ENCODE peak calls at places on chromosomes 12 and 14, in six cellular contexts. U is pancreas, W is thoracic aorta, K is AG10803, B is B cell, S is fibroblast of pulmonary artery. X is an unnamed sample.

GRCh38 chr14:33578461-33579216 is 372.2 kb downstream of the EGLN3 start:
- DNase-seq in S (no peak), U (no peak), K (no peak), W (no peak), B (no peak), X (no peak)

GRCh38 chr12:112116232-112117060 is 7.9 kb upstream of the NAA25 start:
- DNase-seq in K (peak; percentile 55), U (peak; percentile 76), B (no peak), W (no peak), S (peak; percentile 88), X (no peak)

GRCh38 chr12:94762259-94762942 is 112.0 kb upstream of the TMCC3 start:
- DNase-seq in S (peak; percentile 17), K (no peak), U (no peak), B (no peak), W (no peak), X (no peak)

GRCh38 chr12:118706437-118706836 is 274.9 kb upstream of the SRRM4 start:
- DNase-seq in U (no peak), K (no peak), S (no peak), W (no peak), B (no peak), X (no peak)

GRCh38 chr12:120324841-120325417 is 2.6 kb downstream of the PLA2G1B start:
- DNase-seq in S (no peak), K (no peak), U (peak; percentile 82), B (no peak), W (no peak), X (no peak)

GRCh38 chr14:23578560-23579310 is at the start of gene JPH4:
- DNase-seq in W (no peak), K (no peak), U (no peak), B (no peak), S (no peak), X (no peak)

GRCh38 chr12:68118096-68118755 is 41.3 kb downstream of the IFNG start:
- DNase-seq in K (no peak), W (no peak), U (no peak), B (no peak), S (no peak), X (no peak)

GRCh38 chr14:68040633-68041369 is 221.2 kb downstream of the RAD51B start:
- DNase-seq in S (no peak), W (no peak), U (no peak), B (no peak), K (no peak), X (no peak)

GRCh38 chr14:104401785-104402184 is 177.8 kb upstream of the C14orf180 start:
- DNase-seq in S (no peak), W (no peak), K (no peak), B (no peak), U (no peak), X (no peak)

GRCh38 chr14:104397956-104398355 is 181.6 kb upstream of the C14orf180 start:
- DNase-seq in W (no peak), K (no peak), S (no peak), U (no peak), B (no peak), X (no peak)

GRCh38 chr14:104400355-104400754 is 179.2 kb upstream of the C14orf180 start:
- DNase-seq in K (no peak), W (no peak), U (no peak), B (no peak), S (no peak), X (no peak)

GRCh38 chr14:104398656-104399055 is 180.9 kb upstream of the C14orf180 start:
- DNase-seq in U (no peak), K (no peak), W (no peak), S (no peak), B (no peak), X (no peak)

GRCh38 chr14:104399432-104400155 is 180.0 kb upstream of the C14orf180 start:
- DNase-seq in W (no peak), K (no peak), U (no peak), S (no peak), B (no peak), X (no peak)
- TF ChIP-seq CTCF in W (no peak), K (no peak), U (no peak), S (no peak), B (no peak), X (no peak)

GRCh38 chr14:52923902-52924575 is 26.8 kb downstream of the FERMT2 start:
- DNase-seq in K (no peak), B (no peak), W (no peak), U (no peak), S (no peak), X (no peak)
- TF ChIP-seq CTCF in K (peak; percentile 12), B (no peak), W (no peak), U (no peak), S (no peak), X (no peak)

GRCh38 chr14:65103150-65103760 is 938 bp upstream of the MAX start:
- DNase-seq in K (peak; percentile 36), W (no peak), U (peak; percentile 28), B (no peak), S (peak; percentile 26), X (no peak)
- TF ChIP-seq CTCF in K (peak; percentile 40), W (no peak), U (no peak), B (no peak), S (peak; percentile 4), X (peak; percentile 15)

GRCh38 chr14:74562515-74563232 is 49.4 kb downstream of the LTBP2 start:
- DNase-seq in K (no peak), W (no peak), S (no peak), B (no peak), U (no peak), X (no peak)
- TF ChIP-seq CTCF in K (no peak), W (no peak), S (no peak), B (no peak), U (no peak), X (peak; percentile 40)

GRCh38 chr14:100122481-100123215 is 36.8 kb downstream of the DEGS2 start:
- DNase-seq in S (no peak), K (no peak), W (no peak), B (no peak), U (no peak), X (no peak)
- TF ChIP-seq CTCF in S (no peak), K (no peak), W (no peak), B (no peak), U (no peak), X (no peak)

GRCh38 chr14:37623971-37624370 is 28.5 kb downstream of the TTC6 start:
- DNase-seq in U (no peak), W (no peak), S (no peak), B (no peak), K (no peak), X (no peak)
- TF ChIP-seq CTCF in U (no peak), W (no peak), S (no peak), B (no peak), K (no peak), X (no peak)

GRCh38 chr12:48978741-48979601 is 849 bp downstream of the WNT1 start:
- DNase-seq in S (no peak), B (no peak), W (no peak), K (no peak), U (peak; percentile 40), X (no peak)
- TF ChIP-seq CTCF in S (no peak), B (no peak), W (no peak), K (no peak), U (no peak), X (no peak)